ENCODE peak calls at places on chromosomes 11 and 22, in four cellular contexts. Z, J, A and F are unnamed samples.

GRCh38 chr11:17371614-17372013 is 16.8 kb downstream of the KCNJ11 start:
- DNase-seq in Z (no peak), J (peak), A (no peak), F (no peak)

GRCh38 chr11:34234086-34234740 is 123.6 kb downstream of the ABTB2 start:
- DNase-seq in A (peak), Z (peak), J (peak), F (no peak)

GRCh38 chr22:17493384-17493981 is 69.8 kb upstream of the SLC25A18 start:
- DNase-seq in Z (no peak), J (no peak), A (no peak), F (no peak)

GRCh38 chr11:99229544-99229943 is 208.8 kb downstream of the CNTN5 start:
- DNase-seq in A (no peak), Z (no peak), J (no peak), F (no peak)

GRCh38 chr11:27211370-27212127 is 151.5 kb downstream of the CCDC34 start:
- DNase-seq in A (peak), J (peak), Z (no peak), F (no peak)

GRCh38 chr22:39522567-39523300 is 2.4 kb downstream of the ATF4 start:
- DNase-seq in Z (no peak), J (no peak), A (no peak), F (no peak)

GRCh38 chr11:19049351-19049750 is 11.2 kb downstream of the MRGPRX2 start:
- DNase-seq in A (no peak), Z (no peak), J (no peak), F (no peak)

GRCh38 chr22:44743804-44744211 is 8.6 kb upstream of the ARHGAP8 start:
- DNase-seq in Z (no peak), A (no peak), J (no peak), F (no peak)

DNA sequence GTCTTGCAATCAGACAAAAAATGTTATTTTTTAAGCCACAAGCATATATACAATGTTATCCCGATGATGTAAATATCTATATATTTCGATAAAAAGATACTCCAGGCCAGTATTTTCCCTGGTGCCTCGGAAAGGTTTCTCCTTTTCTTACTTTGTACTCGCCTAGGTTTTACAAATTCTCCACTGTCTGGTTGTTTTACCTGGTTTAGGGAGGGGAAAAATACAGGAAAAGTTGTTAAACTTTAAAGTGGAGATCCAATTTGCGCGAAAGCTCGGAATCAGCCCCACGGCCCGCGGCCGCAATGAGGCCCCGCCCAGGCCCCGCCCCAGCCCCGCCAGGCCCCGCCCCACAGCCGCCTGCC is 58.4 kb upstream of the WNT7B start:
- DNase-seq in J (no peak), A (no peak), Z (no peak), F (no peak)
- TF ChIP-seq POLR2A in J (no peak), A (no peak), Z (no peak), F (no peak)

GRCh38 chr11:65063532-65063931 is 5.2 kb upstream of the NAALADL1 start:
- DNase-seq in A (no peak), J (no peak), Z (no peak), F (no peak)
- TF ChIP-seq TAF1 in A (no peak), J (no peak), Z (no peak), F (no peak)

DNA sequence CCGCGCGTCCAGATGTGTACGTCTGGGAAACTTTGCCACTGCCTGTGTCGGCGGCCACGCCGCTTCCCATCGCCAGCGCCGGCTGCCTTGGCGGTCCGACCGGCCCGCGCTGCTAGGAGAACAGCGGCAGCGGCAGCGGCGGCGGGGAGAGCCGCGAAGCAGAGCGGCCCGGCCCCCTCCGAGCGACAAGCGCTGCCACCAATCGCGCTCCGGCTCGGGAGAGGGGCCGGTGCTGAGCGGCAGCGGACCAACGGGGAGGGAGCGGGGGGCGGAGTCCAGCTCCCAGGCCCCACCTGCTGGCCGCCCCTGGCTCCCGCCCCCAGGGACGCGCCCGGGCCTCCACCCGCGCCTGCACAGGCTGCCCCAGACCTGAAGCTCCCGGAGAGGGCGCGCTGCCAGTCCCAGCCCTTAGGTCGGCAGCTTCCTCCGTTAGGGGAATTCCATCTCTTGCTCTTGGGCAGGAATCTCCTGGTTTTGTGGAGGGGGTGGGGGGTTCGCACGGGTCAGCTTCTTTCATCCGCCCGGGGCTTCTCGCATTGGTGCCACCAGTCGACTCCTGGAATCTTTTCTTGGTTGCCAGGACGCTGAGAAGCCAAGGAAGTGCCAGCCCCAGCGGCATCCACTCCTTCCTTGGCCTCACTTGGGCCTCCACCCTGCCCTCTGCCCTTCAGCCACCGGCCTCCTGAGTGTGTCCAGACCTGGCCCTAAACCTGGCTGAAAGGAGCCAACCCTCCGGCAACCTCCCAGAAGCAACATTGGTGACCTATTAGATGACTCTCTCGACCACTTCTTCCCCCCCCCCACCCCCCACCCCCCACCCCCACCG is at the start of gene GALNT18:
- DNase-seq in Z (peak), A (peak), J (peak), F (peak)
- TF ChIP-seq POLR2A in Z (peak), A (no peak), J (no peak), F (peak)

GRCh38 chr22:40626826-40627225 is 9.7 kb downstream of the MRTFA start:
- DNase-seq in J (no peak), Z (no peak), A (no peak), F (no peak)
- TF ChIP-seq TAF1 in J (no peak), Z (no peak), A (no peak), F (no peak)